ENCODE peak calls at places on chromosome 12, in five cellular contexts. One of them, this sample, is unnamed.

GRCh38 chr12:56021882-56022497 is 1.1 kb downstream of the IKZF4 start:
- DNase-seq in breast epithelium: no peak
- DNase-seq in tibial artery: no peak
- DNase-seq in heart right ventricle: no peak
- DNase-seq in lower leg skin: no peak
- DNase-seq in this sample: no peak

GRCh38 chr12:51647647-51648046 is 56.6 kb downstream of the SCN8A start:
- DNase-seq in breast epithelium: no peak
- DNase-seq in tibial artery: no peak
- DNase-seq in heart right ventricle: no peak
- DNase-seq in lower leg skin: no peak
- DNase-seq in this sample: no peak

GRCh38 chr12:9692909-9693308 is 23.4 kb downstream of the CLEC2D start:
- DNase-seq in breast epithelium: no peak
- DNase-seq in tibial artery: no peak
- DNase-seq in heart right ventricle: no peak
- DNase-seq in lower leg skin: no peak
- DNase-seq in this sample: no peak

GRCh38 chr12:109875572-109876131 is 4.7 kb downstream of the GLTP start:
- DNase-seq in breast epithelium: no peak
- DNase-seq in tibial artery: no peak
- DNase-seq in heart right ventricle: no peak
- DNase-seq in lower leg skin: no peak
- DNase-seq in this sample: no peak

GRCh38 chr12:51744957-51745356 is 103.6 kb downstream of the FIGNL2 start:
- DNase-seq in breast epithelium: no peak
- DNase-seq in tibial artery: no peak
- DNase-seq in heart right ventricle: no peak
- DNase-seq in lower leg skin: no peak
- DNase-seq in this sample: no peak

GRCh38 chr12:91863702-91864101 is 281.9 kb downstream of the BTG1 start:
- DNase-seq in breast epithelium: no peak
- DNase-seq in tibial artery: no peak
- DNase-seq in heart right ventricle: no peak
- DNase-seq in lower leg skin: no peak
- DNase-seq in this sample: no peak

GRCh38 chr12:28507055-28507454 is 316.8 kb downstream of the CCDC91 start:
- DNase-seq in breast epithelium: no peak
- DNase-seq in tibial artery: no peak
- DNase-seq in heart right ventricle: no peak
- DNase-seq in lower leg skin: no peak
- DNase-seq in this sample: no peak

GRCh38 chr12:92123780-92124707 is 21.6 kb downstream of the BTG1 start:
- DNase-seq in breast epithelium: no peak
- DNase-seq in tibial artery: no peak
- DNase-seq in heart right ventricle: no peak
- DNase-seq in lower leg skin: no peak
- DNase-seq in this sample: no peak

GRCh38 chr12:59193476-59194050 is 273.3 kb upstream of the LRIG3 start:
- DNase-seq in breast epithelium: no peak
- DNase-seq in tibial artery: no peak
- DNase-seq in heart right ventricle: no peak
- DNase-seq in lower leg skin: no peak
- DNase-seq in this sample: no peak

GRCh38 chr12:105729372-105729771 is 398.9 kb downstream of the C12orf75 start:
- DNase-seq in breast epithelium: no peak
- DNase-seq in tibial artery: no peak
- DNase-seq in heart right ventricle: no peak
- DNase-seq in lower leg skin: no peak
- DNase-seq in this sample: no peak

GRCh38 chr12:49511410-49511809 is 27.4 kb upstream of the KCNH3 start:
- DNase-seq in breast epithelium: no peak
- DNase-seq in tibial artery: no peak
- DNase-seq in heart right ventricle: no peak
- DNase-seq in lower leg skin: no peak
- DNase-seq in this sample: no peak

GRCh38 chr12:68106160-68106559 is 53.4 kb downstream of the IFNG start:
- DNase-seq in breast epithelium: no peak
- DNase-seq in tibial artery: no peak
- DNase-seq in heart right ventricle: no peak
- DNase-seq in lower leg skin: no peak
- DNase-seq in this sample: no peak

GRCh38 chr12:132601171-132601883 is 9.1 kb downstream of the LRCOL1 start:
- DNase-seq in breast epithelium: no peak
- DNase-seq in tibial artery: no peak
- DNase-seq in heart right ventricle: no peak
- DNase-seq in lower leg skin: no peak
- DNase-seq in this sample: no peak

GRCh38 chr12:56198836-56199235 is 9.6 kb upstream of the SMARCC2 start:
- DNase-seq in breast epithelium: no peak
- DNase-seq in tibial artery: no peak
- DNase-seq in heart right ventricle: no peak
- DNase-seq in lower leg skin: no peak
- DNase-seq in this sample: no peak

GRCh38 chr12:46124848-46125619 is 134.7 kb upstream of the SCAF11 start:
- DNase-seq in breast epithelium: no peak
- DNase-seq in tibial artery: no peak
- DNase-seq in heart right ventricle: peak
- DNase-seq in lower leg skin: peak
- DNase-seq in this sample: peak
- H3K4me3 ChIP-seq in breast epithelium: no peak
- H3K4me3 ChIP-seq in tibial artery: peak
- H3K4me3 ChIP-seq in heart right ventricle: no peak
- H3K4me3 ChIP-seq in lower leg skin: no peak
- H3K4me3 ChIP-seq in this sample: no peak

GRCh38 chr12:32889073-32889760 is 7.4 kb downstream of the PKP2 start:
- DNase-seq in breast epithelium: no peak
- DNase-seq in tibial artery: no peak
- DNase-seq in heart right ventricle: no peak
- DNase-seq in lower leg skin: no peak
- DNase-seq in this sample: no peak

GRCh38 chr12:32893458-32893857 is 3.1 kb downstream of the PKP2 start:
- DNase-seq in breast epithelium: no peak
- DNase-seq in tibial artery: no peak
- DNase-seq in heart right ventricle: no peak
- DNase-seq in lower leg skin: no peak
- DNase-seq in this sample: no peak

GRCh38 chr12:32891956-32892355 is 4.6 kb downstream of the PKP2 start:
- DNase-seq in breast epithelium: no peak
- DNase-seq in tibial artery: no peak
- DNase-seq in heart right ventricle: no peak
- DNase-seq in lower leg skin: no peak
- DNase-seq in this sample: no peak

GRCh38 chr12:32893008-32893407 is 3.6 kb downstream of the PKP2 start:
- DNase-seq in breast epithelium: no peak
- DNase-seq in tibial artery: no peak
- DNase-seq in heart right ventricle: no peak
- DNase-seq in lower leg skin: no peak
- DNase-seq in this sample: no peak

GRCh38 chr12:32891526-32891925 is 5.1 kb downstream of the PKP2 start:
- DNase-seq in breast epithelium: no peak
- DNase-seq in tibial artery: no peak
- DNase-seq in heart right ventricle: no peak
- DNase-seq in lower leg skin: no peak
- DNase-seq in this sample: no peak
- H3K4me3 ChIP-seq in breast epithelium: no peak
- H3K4me3 ChIP-seq in tibial artery: no peak
- H3K4me3 ChIP-seq in heart right ventricle: no peak
- H3K4me3 ChIP-seq in lower leg skin: no peak
- H3K4me3 ChIP-seq in this sample: no peak

GRCh38 chr12:127383281-127383680 is 883.7 kb upstream of the TMEM132C start:
- DNase-seq in breast epithelium: no peak
- DNase-seq in tibial artery: no peak
- DNase-seq in heart right ventricle: no peak
- DNase-seq in lower leg skin: no peak
- DNase-seq in this sample: peak

GRCh38 chr12:127386723-127387122 is 880.2 kb upstream of the TMEM132C start:
- DNase-seq in breast epithelium: no peak
- DNase-seq in tibial artery: no peak
- DNase-seq in heart right ventricle: no peak
- DNase-seq in lower leg skin: no peak
- DNase-seq in this sample: no peak

GRCh38 chr12:127381681-127382080 is 885.3 kb upstream of the TMEM132C start:
- DNase-seq in breast epithelium: no peak
- DNase-seq in tibial artery: no peak
- DNase-seq in heart right ventricle: no peak
- DNase-seq in lower leg skin: no peak
- DNase-seq in this sample: no peak

GRCh38 chr12:127381043-127381668 is 885.8 kb upstream of the TMEM132C start:
- DNase-seq in breast epithelium: no peak
- DNase-seq in tibial artery: no peak
- DNase-seq in heart right ventricle: peak
- DNase-seq in lower leg skin: no peak
- DNase-seq in this sample: peak
- H3K4me3 ChIP-seq in breast epithelium: no peak
- H3K4me3 ChIP-seq in tibial artery: no peak
- H3K4me3 ChIP-seq in heart right ventricle: no peak
- H3K4me3 ChIP-seq in lower leg skin: no peak
- H3K4me3 ChIP-seq in this sample: no peak

GRCh38 chr12:80777587-80777986 is 60.9 kb downstream of the MYF5 start:
- DNase-seq in breast epithelium: no peak
- DNase-seq in tibial artery: no peak
- DNase-seq in heart right ventricle: no peak
- DNase-seq in lower leg skin: no peak
- DNase-seq in this sample: no peak
- H3K4me3 ChIP-seq in breast epithelium: no peak
- H3K4me3 ChIP-seq in tibial artery: no peak
- H3K4me3 ChIP-seq in heart right ventricle: no peak
- H3K4me3 ChIP-seq in lower leg skin: no peak
- H3K4me3 ChIP-seq in this sample: no peak

DNA sequence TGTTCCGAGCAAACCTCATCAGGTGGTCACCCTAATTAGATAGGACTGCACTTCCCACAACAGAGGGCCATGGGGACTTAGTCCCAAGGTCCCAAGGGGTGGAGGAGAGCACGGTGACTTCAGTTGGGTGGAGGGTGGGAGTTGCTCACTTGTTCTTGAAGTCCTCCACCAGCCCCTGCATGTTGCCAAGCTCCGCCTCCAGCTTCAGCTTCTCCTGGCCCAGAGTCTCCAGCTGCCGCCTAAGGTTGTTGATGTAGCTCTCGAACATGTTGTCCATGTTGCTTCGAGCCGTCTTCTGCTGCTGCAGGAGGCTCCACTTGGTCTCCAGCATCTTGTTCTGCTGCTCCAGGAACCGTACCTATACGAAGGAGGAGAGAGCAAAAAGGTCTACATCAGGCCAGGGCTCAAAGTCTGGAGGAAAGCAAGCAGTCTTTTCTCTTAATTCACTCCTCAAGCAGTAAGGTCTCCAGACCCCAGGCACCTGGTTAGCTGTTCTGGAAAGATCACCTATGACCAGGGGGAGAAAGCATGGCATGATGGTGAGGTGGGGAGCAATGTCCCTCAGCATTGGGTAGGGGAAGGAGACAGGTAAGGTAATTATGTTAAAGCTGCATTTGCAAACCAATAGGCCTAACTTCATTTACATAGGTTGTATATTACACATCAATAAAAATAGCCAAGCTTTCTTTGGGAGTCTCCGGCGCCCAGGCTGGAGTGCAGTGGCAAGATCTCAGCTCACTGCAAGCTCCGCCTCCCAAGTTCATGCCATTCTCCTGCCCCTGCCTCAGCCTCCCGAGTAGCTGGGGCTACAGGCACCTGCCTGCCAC is 2.9 kb downstream of the KRT8 start:
- DNase-seq in breast epithelium: peak
- DNase-seq in tibial artery: no peak
- DNase-seq in heart right ventricle: no peak
- DNase-seq in lower leg skin: no peak
- DNase-seq in this sample: no peak
- H3K4me3 ChIP-seq in breast epithelium: no peak
- H3K4me3 ChIP-seq in tibial artery: no peak
- H3K4me3 ChIP-seq in heart right ventricle: no peak
- H3K4me3 ChIP-seq in lower leg skin: no peak
- H3K4me3 ChIP-seq in this sample: no peak

DNA sequence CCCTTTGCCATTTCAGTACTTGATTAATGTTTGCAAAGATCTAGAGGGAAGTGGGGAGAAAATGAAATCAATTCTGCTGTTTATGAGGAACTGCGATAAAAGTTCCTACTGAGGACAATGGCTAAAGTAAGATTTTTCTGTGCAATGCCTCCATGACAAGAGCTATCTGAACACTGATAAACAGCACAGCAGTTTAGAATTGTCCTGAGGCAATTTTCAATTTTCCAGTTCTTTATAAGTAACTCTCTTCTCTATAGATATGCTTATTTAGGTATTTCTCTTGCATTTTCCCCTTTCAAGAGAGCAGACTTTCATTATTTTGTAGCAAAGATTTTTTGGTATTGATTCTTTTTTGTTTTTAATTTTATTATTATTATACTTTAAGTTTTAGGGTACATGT is 34.6 kb upstream of the TMTC2 start:
- DNase-seq in breast epithelium: no peak
- DNase-seq in tibial artery: no peak
- DNase-seq in heart right ventricle: no peak
- DNase-seq in lower leg skin: no peak
- DNase-seq in this sample: no peak
- H3K4me3 ChIP-seq in breast epithelium: no peak
- H3K4me3 ChIP-seq in tibial artery: no peak
- H3K4me3 ChIP-seq in heart right ventricle: no peak
- H3K4me3 ChIP-seq in lower leg skin: no peak
- H3K4me3 ChIP-seq in this sample: no peak